ENCODE peak calls at places on chromosomes 2 and 18, in nine cellular contexts. One of them, this sample, is unnamed.

GRCh38 chr18:56727399-56727798 is 76.2 kb downstream of the WDR7 start:
- DNase-seq in body of pancreas: no peak
- DNase-seq in dermis blood vessel endothelial cell: no peak
- DNase-seq in AG08395: no peak
- DNase-seq in G401: no peak
- DNase-seq in T-helper 2 cell: no peak
- DNase-seq in activated T-cell treated with anti-CD3 and anti-CD28 coated beads for 1 hour: no peak
- DNase-seq in EH: no peak
- DNase-seq in effector memory CD4-positive, alpha-beta T cell: no peak
- DNase-seq in this sample: no peak

GRCh38 chr2:100237770-100238169 is 84.5 kb downstream of the LONRF2 start:
- DNase-seq in body of pancreas: no peak
- DNase-seq in effector memory CD4-positive, alpha-beta T cell: no peak
- DNase-seq in G401: no peak
- DNase-seq in AG08395: no peak
- DNase-seq in T-helper 2 cell: no peak
- DNase-seq in activated T-cell treated with anti-CD3 and anti-CD28 coated beads for 1 hour: no peak
- DNase-seq in dermis blood vessel endothelial cell: no peak
- DNase-seq in EH: peak
- DNase-seq in this sample: no peak

GRCh38 chr18:58668897-58669296 is 2.4 kb upstream of the MALT1 start:
- DNase-seq in activated T-cell treated with anti-CD3 and anti-CD28 coated beads for 1 hour: no peak
- DNase-seq in T-helper 2 cell: no peak
- DNase-seq in EH: peak
- DNase-seq in G401: no peak
- DNase-seq in dermis blood vessel endothelial cell: peak
- DNase-seq in body of pancreas: no peak
- DNase-seq in effector memory CD4-positive, alpha-beta T cell: no peak
- DNase-seq in AG08395: no peak
- DNase-seq in this sample: no peak

GRCh38 chr2:229553091-229553490 is 161.3 kb downstream of the DNER start:
- DNase-seq in T-helper 2 cell: no peak
- DNase-seq in effector memory CD4-positive, alpha-beta T cell: no peak
- DNase-seq in activated T-cell treated with anti-CD3 and anti-CD28 coated beads for 1 hour: no peak
- DNase-seq in EH: peak
- DNase-seq in dermis blood vessel endothelial cell: no peak
- DNase-seq in G401: no peak
- DNase-seq in AG08395: no peak
- DNase-seq in body of pancreas: no peak
- DNase-seq in this sample: no peak

GRCh38 chr2:239551206-239551605 is 150.4 kb upstream of the HDAC4 start:
- DNase-seq in body of pancreas: no peak
- DNase-seq in AG08395: no peak
- DNase-seq in EH: no peak
- DNase-seq in activated T-cell treated with anti-CD3 and anti-CD28 coated beads for 1 hour: no peak
- DNase-seq in T-helper 2 cell: no peak
- DNase-seq in effector memory CD4-positive, alpha-beta T cell: no peak
- DNase-seq in G401: no peak
- DNase-seq in dermis blood vessel endothelial cell: no peak
- DNase-seq in this sample: no peak

GRCh38 chr2:236350426-236350825 is 86.2 kb upstream of the ASB18 start:
- DNase-seq in AG08395: no peak
- DNase-seq in effector memory CD4-positive, alpha-beta T cell: no peak
- DNase-seq in body of pancreas: no peak
- DNase-seq in G401: no peak
- DNase-seq in activated T-cell treated with anti-CD3 and anti-CD28 coated beads for 1 hour: no peak
- DNase-seq in T-helper 2 cell: no peak
- DNase-seq in dermis blood vessel endothelial cell: no peak
- DNase-seq in EH: no peak
- DNase-seq in this sample: no peak

GRCh38 chr2:240200230-240201051 is 60.0 kb upstream of the OTOS start:
- DNase-seq in AG08395: no peak
- DNase-seq in T-helper 2 cell: no peak
- DNase-seq in effector memory CD4-positive, alpha-beta T cell: no peak
- DNase-seq in body of pancreas: no peak
- DNase-seq in activated T-cell treated with anti-CD3 and anti-CD28 coated beads for 1 hour: no peak
- DNase-seq in dermis blood vessel endothelial cell: no peak
- DNase-seq in EH: no peak
- DNase-seq in G401: no peak
- DNase-seq in this sample: no peak

GRCh38 chr18:47113796-47114540 is 36.3 kb downstream of the HDHD2 start:
- DNase-seq in dermis blood vessel endothelial cell: no peak
- DNase-seq in activated T-cell treated with anti-CD3 and anti-CD28 coated beads for 1 hour: no peak
- DNase-seq in G401: no peak
- DNase-seq in EH: peak
- DNase-seq in T-helper 2 cell: no peak
- DNase-seq in AG08395: peak
- DNase-seq in effector memory CD4-positive, alpha-beta T cell: no peak
- DNase-seq in body of pancreas: no peak
- DNase-seq in this sample: no peak

GRCh38 chr2:22697054-22697453 is 687.9 kb upstream of the KLHL29 start:
- DNase-seq in AG08395: no peak
- DNase-seq in T-helper 2 cell: no peak
- DNase-seq in EH: no peak
- DNase-seq in dermis blood vessel endothelial cell: no peak
- DNase-seq in activated T-cell treated with anti-CD3 and anti-CD28 coated beads for 1 hour: no peak
- DNase-seq in effector memory CD4-positive, alpha-beta T cell: no peak
- DNase-seq in G401: no peak
- DNase-seq in body of pancreas: no peak
- DNase-seq in this sample: no peak

GRCh38 chr2:190343170-190343499 is 254 bp upstream of the INPP1 start:
- DNase-seq in body of pancreas: no peak
- DNase-seq in activated T-cell treated with anti-CD3 and anti-CD28 coated beads for 1 hour: no peak
- DNase-seq in effector memory CD4-positive, alpha-beta T cell: no peak
- DNase-seq in dermis blood vessel endothelial cell: no peak
- DNase-seq in T-helper 2 cell: no peak
- DNase-seq in AG08395: no peak
- DNase-seq in G401: peak
- DNase-seq in EH: no peak
- DNase-seq in this sample: no peak

GRCh38 chr2:235690082-235690808 is 196.4 kb downstream of the AGAP1 start:
- DNase-seq in dermis blood vessel endothelial cell: no peak
- DNase-seq in effector memory CD4-positive, alpha-beta T cell: no peak
- DNase-seq in G401: no peak
- DNase-seq in activated T-cell treated with anti-CD3 and anti-CD28 coated beads for 1 hour: no peak
- DNase-seq in body of pancreas: no peak
- DNase-seq in AG08395: no peak
- DNase-seq in EH: no peak
- DNase-seq in T-helper 2 cell: no peak
- DNase-seq in this sample: no peak

GRCh38 chr18:74803769-74804168 is 206.1 kb downstream of the ZNF407 start:
- DNase-seq in dermis blood vessel endothelial cell: no peak
- DNase-seq in G401: no peak
- DNase-seq in EH: no peak
- DNase-seq in T-helper 2 cell: no peak
- DNase-seq in effector memory CD4-positive, alpha-beta T cell: no peak
- DNase-seq in body of pancreas: peak
- DNase-seq in AG08395: no peak
- DNase-seq in activated T-cell treated with anti-CD3 and anti-CD28 coated beads for 1 hour: no peak
- DNase-seq in this sample: no peak

GRCh38 chr2:164621761-164622105 is 451 bp upstream of the GRB14 start:
- DNase-seq in G401: no peak
- DNase-seq in body of pancreas: peak
- DNase-seq in T-helper 2 cell: no peak
- DNase-seq in dermis blood vessel endothelial cell: no peak
- DNase-seq in EH: no peak
- DNase-seq in AG08395: peak
- DNase-seq in effector memory CD4-positive, alpha-beta T cell: no peak
- DNase-seq in activated T-cell treated with anti-CD3 and anti-CD28 coated beads for 1 hour: no peak
- DNase-seq in this sample: no peak

GRCh38 chr2:101160454-101160853 is 9.3 kb upstream of the TBC1D8 start:
- DNase-seq in dermis blood vessel endothelial cell: peak
- DNase-seq in AG08395: peak
- DNase-seq in activated T-cell treated with anti-CD3 and anti-CD28 coated beads for 1 hour: no peak
- DNase-seq in G401: no peak
- DNase-seq in EH: peak
- DNase-seq in effector memory CD4-positive, alpha-beta T cell: no peak
- DNase-seq in T-helper 2 cell: no peak
- DNase-seq in body of pancreas: peak
- DNase-seq in this sample: no peak

GRCh38 chr18:66990909-66991308 is 387.0 kb upstream of the CDH19 start:
- DNase-seq in effector memory CD4-positive, alpha-beta T cell: no peak
- DNase-seq in body of pancreas: no peak
- DNase-seq in T-helper 2 cell: no peak
- DNase-seq in G401: no peak
- DNase-seq in EH: no peak
- DNase-seq in dermis blood vessel endothelial cell: no peak
- DNase-seq in AG08395: no peak
- DNase-seq in activated T-cell treated with anti-CD3 and anti-CD28 coated beads for 1 hour: no peak
- DNase-seq in this sample: no peak

GRCh38 chr18:60549338-60549960 is 176.9 kb upstream of the MC4R start:
- DNase-seq in EH: peak
- DNase-seq in G401: peak
- DNase-seq in body of pancreas: no peak
- DNase-seq in effector memory CD4-positive, alpha-beta T cell: no peak
- DNase-seq in T-helper 2 cell: no peak
- DNase-seq in dermis blood vessel endothelial cell: peak
- DNase-seq in activated T-cell treated with anti-CD3 and anti-CD28 coated beads for 1 hour: no peak
- DNase-seq in AG08395: peak
- DNase-seq in this sample: no peak

GRCh38 chr2:9296559-9296958 is 89.9 kb downstream of the ASAP2 start:
- DNase-seq in effector memory CD4-positive, alpha-beta T cell: no peak
- DNase-seq in G401: no peak
- DNase-seq in AG08395: no peak
- DNase-seq in T-helper 2 cell: no peak
- DNase-seq in body of pancreas: no peak
- DNase-seq in EH: no peak
- DNase-seq in dermis blood vessel endothelial cell: no peak
- DNase-seq in activated T-cell treated with anti-CD3 and anti-CD28 coated beads for 1 hour: no peak
- DNase-seq in this sample: no peak